ENCODE peak calls at places on chromosome 12, in four cellular contexts. H is Caco-2; B is activated CD8-positive, alpha-beta memory T cell treated with anti-CD3 and anti-CD28 coated beads, Interleukin-2, amount 50 U/mL, for 4 hours; U is effector CD4-positive, alpha-beta T cell. J is an unnamed sample.

GRCh38 chr12:107657133-107657532 is 28.5 kb upstream of the PWP1 start:
- DNase-seq in H (no peak), B (no peak), U (no peak), J (no peak)

GRCh38 chr12:125403145-125403789 is 338.0 kb downstream of the AACS start:
- DNase-seq in H (peak), B (no peak), U (no peak), J (no peak)

GRCh38 chr12:92675092-92675865 is 27.5 kb upstream of the PLEKHG7 start:
- DNase-seq in H (no peak), B (no peak), U (no peak), J (no peak)

GRCh38 chr12:78568326-78569020 is 296.1 kb upstream of the SYT1 start:
- DNase-seq in H (no peak), B (no peak), U (no peak), J (no peak)

GRCh38 chr12:104423809-104424208 is 32.9 kb upstream of the CHST11 start:
- DNase-seq in H (no peak), B (no peak), U (no peak), J (no peak)

GRCh38 chr12:63815482-63815852 is 29.0 kb upstream of the SRGAP1 start:
- DNase-seq in H (no peak), B (no peak), U (no peak), J (no peak)

GRCh38 chr12:51687142-51687935 is 96.3 kb downstream of the SCN8A start:
- DNase-seq in H (peak), B (no peak), U (no peak), J (no peak)

GRCh38 chr12:118986043-118986442 is 4.7 kb downstream of the SRRM4 start:
- DNase-seq in H (no peak), B (no peak), U (no peak), J (no peak)

GRCh38 chr12:120121766-120122293 is 5.3 kb upstream of the RAB35 start:
- DNase-seq in H (no peak), B (no peak), U (no peak), J (peak)

GRCh38 chr12:119593578-119594398 is at the start of gene TMEM233:
- DNase-seq in H (no peak), B (no peak), U (no peak), J (no peak)

GRCh38 chr12:101686176-101686575 is 11.3 kb upstream of the CHPT1 start:
- DNase-seq in H (no peak), B (no peak), U (no peak), J (no peak)

GRCh38 chr12:39505025-39505424 is 62.1 kb upstream of the KIF21A start:
- DNase-seq in H (no peak), B (no peak), U (no peak), J (no peak)

J was measured in Peyer's patch.